ENCODE peak calls at places on chromosomes 2 and 18, in four cellular contexts. L is K562, G is GM12878, U is HepG2. N is an unnamed sample.

GRCh38 chr2:70515938-70516337 is 37.7 kb downstream of the TGFA start:
- DNase-seq in L (no peak), G (no peak), U (no peak), N (no peak)

GRCh38 chr18:59700535-59700967 is 3.3 kb upstream of the CCBE1 start:
- DNase-seq in L (no peak), G (no peak), U (no peak), N (no peak)

GRCh38 chr18:70672581-70672980 is 383.7 kb downstream of the SOCS6 start:
- DNase-seq in L (no peak), G (no peak), U (no peak), N (no peak)

GRCh38 chr2:226977775-226978190 is 141.9 kb downstream of the RHBDD1 start:
- DNase-seq in L (peak), G (no peak), U (no peak), N (no peak)

GRCh38 chr2:109331864-109332848 is 203.2 kb downstream of the SH3RF3 start:
- DNase-seq in L (no peak), G (no peak), U (peak), N (peak)

GRCh38 chr2:191285252-191285651 is 40.0 kb downstream of the MYO1B start:
- DNase-seq in L (no peak), G (no peak), U (no peak), N (no peak)

GRCh38 chr2:10137053-10137843 is 14.7 kb downstream of the RRM2 start:
- DNase-seq in L (peak), G (no peak), U (no peak), N (no peak)

GRCh38 chr2:225466891-225467604 is 67.5 kb downstream of the NYAP2 start:
- DNase-seq in L (peak), G (no peak), U (no peak), N (no peak)

GRCh38 chr2:160279813-160280465 is 79.9 kb upstream of the ITGB6 start:
- DNase-seq in L (no peak), G (no peak), U (no peak), N (no peak)

GRCh38 chr2:160283675-160284074 is 83.6 kb upstream of the ITGB6 start:
- DNase-seq in L (no peak), G (no peak), U (no peak), N (no peak)

GRCh38 chr2:160278889-160279196 is 78.8 kb upstream of the ITGB6 start:
- DNase-seq in L (no peak), G (no peak), U (peak), N (no peak)

GRCh38 chr2:160281213-160281612 is 81.1 kb upstream of the ITGB6 start:
- DNase-seq in L (no peak), G (no peak), U (peak), N (no peak)

DNA sequence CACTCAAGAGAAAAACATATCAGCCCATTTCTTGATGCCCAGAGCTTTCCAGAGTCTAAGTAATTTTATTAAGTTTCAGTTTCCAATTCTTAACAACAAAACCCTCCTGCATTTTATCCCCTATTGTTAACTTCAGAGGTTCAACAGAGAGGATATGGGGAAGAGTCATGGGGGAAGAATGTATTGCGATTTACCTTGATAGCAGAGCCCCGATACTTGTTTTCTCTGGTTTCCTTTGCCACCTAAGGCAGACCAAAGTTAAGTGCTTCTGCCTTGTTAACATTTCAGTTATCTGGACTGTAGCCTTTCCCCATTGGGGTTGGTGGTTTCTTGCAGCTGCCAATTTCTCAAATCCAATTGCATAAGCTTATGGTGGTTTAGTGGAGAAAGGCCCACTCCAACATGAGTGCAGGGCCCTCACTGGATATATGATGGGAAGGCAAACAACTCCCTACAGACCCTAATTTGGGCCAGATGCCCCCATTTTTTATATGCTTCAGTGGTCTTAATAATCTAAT is 82.0 kb upstream of the ITGB6 start:
- DNase-seq in L (no peak), G (no peak), U (no peak), N (no peak)
- TF ChIP-seq NR2C2 in L (no peak), G (no peak), U (no peak), N (no peak)

GRCh38 chr2:114091010-114091409 is 201.1 kb downstream of the ACTR3 start:
- DNase-seq in L (no peak), G (no peak), U (no peak), N (no peak)

GRCh38 chr2:114085992-114086391 is 196.1 kb downstream of the ACTR3 start:
- DNase-seq in L (no peak), G (no peak), U (no peak), N (no peak)

GRCh38 chr2:114083717-114084387 is 194.0 kb downstream of the ACTR3 start:
- DNase-seq in L (no peak), G (no peak), U (no peak), N (no peak)

GRCh38 chr2:114085238-114085637 is 195.3 kb downstream of the ACTR3 start:
- DNase-seq in L (no peak), G (no peak), U (no peak), N (no peak)

DNA sequence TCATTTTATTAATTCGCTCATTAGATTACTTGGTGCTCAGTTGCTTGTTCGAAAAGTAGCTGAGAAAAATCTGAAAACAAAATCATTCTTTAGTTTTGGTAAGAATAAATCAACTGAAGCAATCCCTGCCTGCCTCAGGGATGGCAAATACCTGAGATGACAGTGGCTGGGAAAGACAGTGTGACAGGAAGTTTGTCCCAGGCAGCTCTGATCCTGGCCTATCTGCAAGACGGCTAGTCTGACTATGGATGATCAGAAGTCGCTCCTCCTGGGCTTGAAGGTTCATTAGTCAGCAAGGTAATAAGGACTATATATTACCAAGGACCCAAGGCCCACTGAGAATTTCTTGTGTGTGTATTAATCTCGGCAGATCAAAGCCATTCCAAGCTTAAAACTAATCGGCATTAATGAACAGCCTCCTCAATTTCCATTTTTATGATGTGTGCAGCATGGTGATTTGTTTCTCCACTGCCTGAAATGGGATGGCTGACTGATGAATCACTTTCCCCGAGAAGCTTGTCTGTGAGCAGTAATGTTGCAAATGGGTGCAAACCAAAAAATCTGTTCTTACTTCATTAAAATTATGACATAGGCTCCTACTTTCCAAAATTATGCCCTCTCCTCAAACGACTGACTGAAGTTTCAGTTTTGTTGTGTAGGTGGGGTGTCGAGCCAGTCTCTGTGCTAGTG is 199.9 kb downstream of the ACTR3 start:
- DNase-seq in L (no peak), G (no peak), U (no peak), N (no peak)
- TF ChIP-seq NR2C2 in L (no peak), G (no peak), U (no peak), N (no peak)

DNA sequence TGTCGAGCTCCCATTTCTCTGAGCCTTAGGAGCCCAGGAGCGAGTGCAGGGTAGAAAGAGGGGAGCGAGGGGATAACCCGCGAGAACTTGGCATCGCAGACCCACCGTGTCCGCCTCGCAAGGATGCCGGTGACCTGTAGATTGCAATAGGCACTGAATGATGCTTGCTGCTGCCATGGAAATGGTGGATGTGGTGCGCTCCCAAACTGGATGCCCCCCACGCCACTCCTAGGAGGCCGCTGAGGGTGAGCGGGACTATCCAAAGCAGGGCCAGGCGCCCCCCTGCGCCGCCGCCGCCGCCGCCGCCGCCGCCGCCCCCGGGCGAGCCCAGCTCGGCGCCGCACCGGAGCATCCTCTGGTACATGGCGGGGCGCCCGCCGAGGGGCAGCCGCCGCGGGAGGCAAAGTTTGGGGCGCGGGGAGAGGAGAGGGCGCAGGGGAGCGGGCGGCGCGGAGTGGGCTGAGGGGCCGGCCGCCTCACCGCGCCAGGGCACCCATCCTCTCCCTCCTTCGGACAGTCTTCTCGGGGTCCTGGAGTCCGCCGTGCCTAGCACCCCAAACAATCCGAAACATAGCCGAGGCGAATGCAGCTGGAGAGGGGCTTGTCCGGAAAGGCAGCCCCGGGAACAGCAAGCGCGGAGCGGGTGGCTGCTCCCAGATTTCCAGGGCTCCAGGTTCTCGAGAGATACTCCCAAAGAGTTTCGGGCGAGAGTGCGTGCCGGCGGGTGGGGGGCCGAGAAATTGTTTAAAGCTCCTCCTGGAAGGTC is 685.2 kb downstream of the NRXN1 start:
- DNase-seq in L (no peak), G (no peak), U (no peak), N (peak)
- TF ChIP-seq NR2C2 in L (no peak), G (no peak), U (no peak), N (no peak)

DNA sequence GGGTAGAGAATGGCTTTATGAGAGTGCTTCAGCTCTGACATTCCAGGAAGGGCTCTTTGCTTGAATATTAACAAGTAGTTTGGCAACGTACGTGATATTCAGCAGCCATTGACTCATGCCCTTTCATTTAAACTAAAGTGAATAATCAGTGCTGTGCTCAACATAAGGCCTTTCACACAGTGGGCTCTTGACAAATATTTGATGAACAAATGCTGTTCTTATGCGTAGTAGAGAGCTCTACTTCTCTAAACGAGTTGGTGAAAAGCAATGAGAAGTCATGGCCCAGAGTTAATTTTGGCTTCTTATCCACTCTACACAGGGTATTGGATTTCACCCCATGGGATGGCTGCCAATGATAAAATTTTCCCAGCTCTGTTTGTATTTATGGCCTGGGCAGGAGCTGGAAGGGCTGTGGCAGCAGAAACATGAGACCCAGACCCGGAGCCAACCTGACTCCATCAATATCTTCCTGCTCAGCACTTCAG is 338.9 kb downstream of the CCDC85A start:
- DNase-seq in L (no peak), G (no peak), U (no peak), N (no peak)
- TF ChIP-seq NR2C2 in L (no peak), G (no peak), U (no peak), N (no peak)

GRCh38 chr18:80010551-80010906 is 22.2 kb upstream of the TXNL4A start:
- DNase-seq in L (no peak), G (no peak), U (no peak), N (no peak)
- TF ChIP-seq NR2C2 in L (no peak), G (no peak), U (no peak), N (no peak)

GRCh38 chr2:74414475-74414874 is 6.9 kb downstream of the C2orf81 start:
- DNase-seq in L (no peak), G (no peak), U (no peak), N (peak)
- TF ChIP-seq NR2C2 in L (no peak), G (no peak), U (no peak), N (no peak)

DNA sequence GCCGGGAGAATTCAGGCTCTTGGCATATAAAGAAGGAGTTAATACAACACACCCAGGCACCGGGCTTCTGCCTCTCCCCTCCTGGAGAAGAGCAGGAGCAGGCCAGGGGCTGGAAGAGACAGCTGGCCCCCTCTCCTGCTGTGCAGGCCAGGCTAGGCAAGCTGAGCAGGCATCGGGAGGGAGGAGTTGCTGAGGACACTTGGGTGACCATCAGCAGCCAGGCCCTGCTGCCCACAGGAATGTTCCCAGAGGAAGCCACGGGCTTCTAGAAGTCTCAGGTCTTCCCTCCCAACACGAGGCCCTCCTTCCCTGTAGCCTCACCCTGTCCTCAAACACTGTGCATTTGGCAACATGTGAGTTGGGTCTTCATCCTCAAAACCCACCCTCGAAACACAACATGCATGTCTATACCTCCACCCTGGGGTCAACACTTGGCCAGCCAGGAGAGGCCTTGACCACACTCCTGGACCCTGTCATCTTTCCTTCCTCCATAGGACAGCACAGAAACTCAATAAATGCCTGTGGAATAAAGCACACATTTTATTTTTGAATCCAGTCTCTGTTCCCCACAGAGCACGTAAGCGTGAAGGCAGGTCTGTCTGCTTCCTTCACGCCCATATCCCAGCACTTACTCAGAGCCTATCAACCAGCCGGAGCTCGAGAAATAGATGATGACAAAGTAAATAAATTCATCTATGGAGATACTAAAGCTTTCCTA is 433.8 kb upstream of the ID2 start:
- DNase-seq in L (no peak), G (no peak), U (no peak), N (no peak)
- TF ChIP-seq NR2C2 in L (no peak), G (no peak), U (no peak), N (no peak)

DNA sequence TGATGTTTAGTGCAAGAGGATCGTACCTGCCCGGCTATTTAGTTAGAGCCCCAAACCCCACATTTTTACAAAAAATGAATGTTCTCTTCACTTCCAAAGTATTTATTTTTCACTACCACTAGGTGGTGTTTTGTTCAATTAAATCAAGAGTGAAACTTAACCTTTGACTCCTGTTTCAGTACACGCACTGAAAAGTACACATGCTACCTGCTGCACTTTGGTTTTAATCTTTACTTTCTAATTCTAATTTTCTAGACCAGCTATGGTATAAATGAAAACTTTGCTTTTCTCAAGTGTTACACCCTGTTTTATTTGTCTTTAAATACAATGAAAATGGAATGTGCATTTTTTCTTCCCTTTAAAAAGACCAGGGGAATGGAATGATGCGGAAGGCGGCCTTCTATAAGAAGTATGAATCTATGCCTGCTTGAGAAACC is 31.4 kb upstream of the CHN1 start:
- DNase-seq in L (peak), G (no peak), U (peak), N (no peak)
- TF ChIP-seq NR2C2 in L (peak), G (no peak), U (peak), N (no peak)